ENCODE peak calls at places on chromosomes 4 and X, in seven cellular contexts. X is fibroblast of mammary gland, E is WERI-Rb-1, I is neural crest cell, O is stomach, W is mucosa of descending colon, S is GM23338. Z is an unnamed sample.

GRCh38 chrX:12977761-12978204 is 2.9 kb downstream of the TMSB4X start:
- DNase-seq in X (no peak), E (no peak), I (no peak), O (no peak), W (no peak), S (no peak), Z (no peak)

GRCh38 chr4:141301216-141301615 is 80.5 kb downstream of the ZNF330 start:
- DNase-seq in X (no peak), E (no peak), I (no peak), O (no peak), W (no peak), S (no peak), Z (no peak)

GRCh38 chr4:153362184-153362583 is 17.7 kb downstream of the MND1 start:
- DNase-seq in X (peak; percentile 51), E (no peak), I (no peak), O (no peak), W (no peak), S (no peak), Z (no peak)

GRCh38 chr4:112585977-112586736 is 50.6 kb downstream of the ZGRF1 start:
- DNase-seq in X (no peak), E (no peak), I (no peak), O (no peak), W (no peak), S (peak; percentile 27), Z (no peak)

GRCh38 chr4:78219825-78220224 is 162.7 kb downstream of the FRAS1 start:
- DNase-seq in X (no peak), E (no peak), I (no peak), O (no peak), W (no peak), S (no peak), Z (no peak)

GRCh38 chr4:94726524-94727123 is 31.1 kb upstream of the BMPR1B start:
- DNase-seq in X (no peak), E (no peak), I (no peak), O (no peak), W (no peak), S (no peak), Z (no peak)

GRCh38 chrX:2589186-2590020 is 88.6 kb upstream of the DHRSX start:
- DNase-seq in X (peak; percentile 70), E (no peak), I (no peak), O (no peak), W (no peak), S (no peak), Z (no peak)

GRCh38 chr4:98605216-98605615 is 53.2 kb downstream of the TSPAN5 start:
- DNase-seq in X (peak; percentile 35), E (no peak), I (no peak), O (no peak), W (no peak), S (no peak), Z (no peak)

GRCh38 chr4:125728568-125728967 is 413.8 kb downstream of the FAT4 start:
- DNase-seq in X (peak; percentile 89), E (no peak), I (no peak), O (no peak), W (no peak), S (peak; percentile 40), Z (no peak)

GRCh38 chr4:73944061-73944875 is 37.6 kb downstream of the PF4 start:
- DNase-seq in X (peak; percentile 29), E (peak; percentile 55), I (no peak), O (peak; percentile 35), W (peak; percentile 40), S (peak; percentile 69), Z (no peak)

GRCh38 chr4:147236806-147237205 is 244.1 kb upstream of the EDNRA start:
- DNase-seq in X (no peak), E (no peak), I (no peak), O (no peak), W (no peak), S (no peak), Z (no peak)

GRCh38 chr4:68465058-68465457 is 17.8 kb downstream of the TMPRSS11E start:
- DNase-seq in X (peak; percentile 45), E (no peak), I (no peak), O (no peak), W (no peak), S (no peak), Z (no peak)

GRCh38 chr4:189299706-189300105 is 641.0 kb upstream of the FRG1 start:
- DNase-seq in X (no peak), E (no peak), I (no peak), O (no peak), W (no peak), S (no peak), Z (no peak)

GRCh38 chr4:67288964-67289363 is 256.3 kb downstream of the CENPC start:
- DNase-seq in X (peak; percentile 0), E (peak; percentile 83), I (peak; percentile 30), O (no peak), W (no peak), S (peak; percentile 63), Z (peak; percentile 29)

GRCh38 chr4:128573781-128574508 is 235.6 kb upstream of the JADE1 start:
- DNase-seq in X (peak; percentile 79), E (no peak), I (no peak), O (no peak), W (no peak), S (peak; percentile 35), Z (no peak)

GRCh38 chr4:169185133-169185956 is 85.4 kb downstream of the SH3RF1 start:
- DNase-seq in X (no peak), E (no peak), I (no peak), O (no peak), W (no peak), S (no peak), Z (no peak)

GRCh38 chrX:100635989-100636320 is 651 bp downstream of the TSPAN6 start:
- DNase-seq in X (no peak), E (no peak), I (no peak), O (no peak), W (no peak), S (peak; percentile 38), Z (no peak)

GRCh38 chr4:48342559-48342878 is 1.2 kb downstream of the SLAIN2 start:
- DNase-seq in X (no peak), E (no peak), I (no peak), O (no peak), W (no peak), S (no peak), Z (no peak)

GRCh38 chr4:177483271-177483670 is 41.0 kb upstream of the AGA start:
- DNase-seq in X (peak; percentile 41), E (no peak), I (no peak), O (no peak), W (no peak), S (no peak), Z (no peak)

GRCh38 chr4:164753873-164754488 is at the start of gene SMIM31:
- DNase-seq in X (no peak), E (no peak), I (no peak), O (no peak), W (no peak), S (no peak), Z (no peak)

GRCh38 chrX:20514358-20514757 is 247.6 kb upstream of the RPS6KA3 start:
- DNase-seq in X (peak; percentile 92), E (no peak), I (no peak), O (no peak), W (no peak), S (no peak), Z (no peak)

GRCh38 chrX:39140581-39140980 is 339.3 kb downstream of the MID1IP1 start:
- DNase-seq in X (no peak), E (no peak), I (no peak), O (no peak), W (no peak), S (no peak), Z (no peak)

GRCh38 chrX:148867596-148867995 is 367.2 kb downstream of the AFF2 start:
- DNase-seq in X (no peak), E (no peak), I (no peak), O (no peak), W (no peak), S (no peak), Z (no peak)

DNA sequence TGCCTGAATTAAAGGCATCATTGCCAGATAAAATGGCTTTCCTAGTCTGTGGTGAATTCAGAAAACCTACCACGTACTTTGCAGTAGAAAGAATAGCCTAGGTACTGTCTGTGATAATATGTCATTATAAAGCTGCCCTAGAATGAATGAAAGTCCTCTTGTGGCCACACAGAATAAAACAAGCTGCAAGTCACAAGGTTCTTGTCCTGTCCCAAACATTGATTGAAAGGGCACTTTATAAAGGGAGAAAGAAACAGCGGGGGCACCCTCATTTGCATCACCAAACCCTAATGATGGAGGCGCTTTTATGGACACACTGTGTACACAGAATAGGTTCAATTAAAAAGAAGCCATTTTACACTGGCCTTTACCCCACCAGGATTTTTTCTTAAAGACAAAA is 364.8 kb downstream of the AFF2 start:
- DNase-seq in X (no peak), E (no peak), I (no peak), O (no peak), W (no peak), S (peak; percentile 16), Z (no peak)
- TF ChIP-seq CTCF in X (no peak), E (no peak), I (no peak), O (no peak), W (no peak), S (no peak), Z (no peak)

GRCh38 chr4:26701786-26702227 is 117.9 kb downstream of the TBC1D19 start:
- DNase-seq in X (peak; percentile 56), E (no peak), I (no peak), O (no peak), W (no peak), S (no peak), Z (no peak)
- TF ChIP-seq CTCF in X (no peak), E (no peak), I (no peak), O (no peak), W (no peak), S (no peak), Z (no peak)

GRCh38 chr4:123856689-123857545 is 460.3 kb downstream of the SPRY1 start:
- DNase-seq in X (peak; percentile 52), E (peak; percentile 47), I (peak; percentile 42), O (peak; percentile 36), W (peak; percentile 35), S (peak; percentile 83), Z (no peak)
- TF ChIP-seq CTCF in X (peak; percentile 11), E (no peak), I (peak; percentile 51), O (no peak), W (no peak), S (no peak), Z (no peak)

GRCh38 chr4:117085185-117085701 is at the start of gene TRAM1L1:
- DNase-seq in X (peak; percentile 51), E (peak; percentile 95), I (peak; percentile 78), O (peak; percentile 64), W (peak; percentile 55), S (peak; percentile 90), Z (peak; percentile 36)
- TF ChIP-seq CTCF in X (no peak), E (peak; percentile 55), I (peak; percentile 33), O (no peak), W (no peak), S (no peak), Z (no peak)

Z was measured in GM13976.